ENCODE peak calls at places on chromosome 22, in six cellular contexts. One of them, this sample, is unnamed.
A peak's percentile ranks its signal among the peaks of the same experiment; 100 is the strongest.

GRCh38 chr22:24379536-24379935 is 47.9 kb upstream of the ADORA2A start:
- DNase-seq in GM13977: no peak
- DNase-seq in HCT116: no peak
- DNase-seq in chondrocyte: no peak
- DNase-seq in choroid plexus epithelial cell: peak; percentile 30
- DNase-seq in neural crest cell: no peak
- DNase-seq in this sample: no peak

GRCh38 chr22:48738204-48738980 is 1089.3 kb downstream of the BRD1 start:
- DNase-seq in GM13977: no peak
- DNase-seq in HCT116: no peak
- DNase-seq in chondrocyte: peak; percentile 77
- DNase-seq in choroid plexus epithelial cell: no peak
- DNase-seq in neural crest cell: no peak
- DNase-seq in this sample: no peak

GRCh38 chr22:37493979-37494378 is 7.8 kb upstream of the MFNG start:
- DNase-seq in GM13977: no peak
- DNase-seq in HCT116: no peak
- DNase-seq in chondrocyte: no peak
- DNase-seq in choroid plexus epithelial cell: no peak
- DNase-seq in neural crest cell: no peak
- DNase-seq in this sample: no peak

GRCh38 chr22:37150701-37151100 is 985 bp upstream of the IL2RB start:
- DNase-seq in GM13977: no peak
- DNase-seq in HCT116: no peak
- DNase-seq in chondrocyte: no peak
- DNase-seq in choroid plexus epithelial cell: no peak
- DNase-seq in neural crest cell: no peak
- DNase-seq in this sample: no peak

GRCh38 chr22:37999640-38000272 is 15.4 kb upstream of the SOX10 start:
- DNase-seq in GM13977: no peak
- DNase-seq in HCT116: peak; percentile 75
- DNase-seq in chondrocyte: no peak
- DNase-seq in choroid plexus epithelial cell: peak; percentile 53
- DNase-seq in neural crest cell: no peak
- DNase-seq in this sample: no peak

GRCh38 chr22:26516503-26516902 is 4.2 kb upstream of the TFIP11 start:
- DNase-seq in GM13977: no peak
- DNase-seq in HCT116: no peak
- DNase-seq in chondrocyte: no peak
- DNase-seq in choroid plexus epithelial cell: no peak
- DNase-seq in neural crest cell: no peak
- DNase-seq in this sample: no peak

GRCh38 chr22:35686298-35686697 is 31.4 kb upstream of the APOL5 start:
- DNase-seq in GM13977: no peak
- DNase-seq in HCT116: no peak
- DNase-seq in chondrocyte: no peak
- DNase-seq in choroid plexus epithelial cell: no peak
- DNase-seq in neural crest cell: no peak
- DNase-seq in this sample: no peak

GRCh38 chr22:19857382-19857781 is 2.7 kb upstream of the GNB1L start:
- DNase-seq in GM13977: no peak
- DNase-seq in HCT116: no peak
- DNase-seq in chondrocyte: no peak
- DNase-seq in choroid plexus epithelial cell: no peak
- DNase-seq in neural crest cell: no peak
- DNase-seq in this sample: no peak

GRCh38 chr22:45938913-45939312 is 38.0 kb downstream of the WNT7B start:
- DNase-seq in GM13977: no peak
- DNase-seq in HCT116: no peak
- DNase-seq in chondrocyte: no peak
- DNase-seq in choroid plexus epithelial cell: no peak
- DNase-seq in neural crest cell: no peak
- DNase-seq in this sample: no peak

GRCh38 chr22:32823024-32823730 is 21.7 kb downstream of the TIMP3 start:
- DNase-seq in GM13977: peak; percentile 42
- DNase-seq in HCT116: peak; percentile 43
- DNase-seq in chondrocyte: no peak
- DNase-seq in choroid plexus epithelial cell: peak; percentile 73
- DNase-seq in neural crest cell: peak; percentile 39
- DNase-seq in this sample: no peak
- TF ChIP-seq CTCF in GM13977: peak; percentile 49
- TF ChIP-seq CTCF in HCT116: peak; percentile 67
- TF ChIP-seq CTCF in chondrocyte: peak; percentile 74
- TF ChIP-seq CTCF in choroid plexus epithelial cell: peak; percentile 78
- TF ChIP-seq CTCF in neural crest cell: peak; percentile 62
- TF ChIP-seq CTCF in this sample: peak; percentile 51

GRCh38 chr22:39254789-39255298 is 10.1 kb upstream of the PDGFB start:
- DNase-seq in GM13977: peak; percentile 89
- DNase-seq in HCT116: no peak
- DNase-seq in chondrocyte: no peak
- DNase-seq in choroid plexus epithelial cell: peak; percentile 54
- DNase-seq in neural crest cell: no peak
- DNase-seq in this sample: no peak

GRCh38 chr22:39254122-39254521 is 9.3 kb upstream of the PDGFB start:
- DNase-seq in GM13977: no peak
- DNase-seq in HCT116: no peak
- DNase-seq in chondrocyte: no peak
- DNase-seq in choroid plexus epithelial cell: no peak
- DNase-seq in neural crest cell: no peak
- DNase-seq in this sample: no peak

GRCh38 chr22:39252461-39253391 is 7.9 kb upstream of the PDGFB start:
- DNase-seq in GM13977: no peak
- DNase-seq in HCT116: no peak
- DNase-seq in chondrocyte: no peak
- DNase-seq in choroid plexus epithelial cell: no peak
- DNase-seq in neural crest cell: no peak
- DNase-seq in this sample: no peak

GRCh38 chr22:39251762-39252460 is 7.1 kb upstream of the PDGFB start:
- DNase-seq in GM13977: no peak
- DNase-seq in HCT116: no peak
- DNase-seq in chondrocyte: no peak
- DNase-seq in choroid plexus epithelial cell: no peak
- DNase-seq in neural crest cell: no peak
- DNase-seq in this sample: no peak

DNA sequence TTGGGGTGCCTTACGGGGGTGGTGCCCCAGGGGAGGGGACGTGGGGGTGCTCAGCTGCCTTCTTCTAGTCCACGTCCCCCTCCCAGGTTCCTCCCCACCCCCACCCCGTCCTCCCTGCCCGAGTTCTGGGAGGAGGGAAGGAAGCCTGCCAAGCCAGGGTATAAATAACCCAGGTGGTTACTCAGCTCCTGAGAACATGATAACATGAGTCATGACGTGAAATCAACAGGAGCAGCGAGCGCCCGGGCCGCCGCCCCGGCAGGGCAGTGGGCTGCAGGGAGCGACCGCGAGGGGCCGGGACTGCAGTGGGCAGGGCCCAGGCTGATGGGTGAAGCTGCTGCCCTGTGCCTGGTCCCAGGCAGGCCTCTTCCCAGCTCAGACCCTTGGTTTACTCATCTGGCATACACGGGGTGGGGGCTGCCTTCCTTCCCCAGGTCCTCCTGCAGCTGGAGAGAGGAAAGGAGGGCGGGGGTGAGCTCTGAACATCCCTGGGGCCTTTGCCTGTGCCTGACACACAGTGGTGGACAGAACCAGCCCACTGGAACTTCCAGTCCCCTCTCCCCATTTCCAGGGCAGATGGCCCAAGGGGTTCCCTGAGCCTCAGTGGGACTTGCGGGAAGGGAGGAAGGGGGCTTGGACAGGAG is 8.8 kb upstream of the PDGFB start:
- DNase-seq in GM13977: peak; percentile 72
- DNase-seq in HCT116: peak; percentile 73
- DNase-seq in chondrocyte: no peak
- DNase-seq in choroid plexus epithelial cell: peak; percentile 82
- DNase-seq in neural crest cell: no peak
- DNase-seq in this sample: peak; percentile 52
- TF ChIP-seq CTCF in GM13977: no peak
- TF ChIP-seq CTCF in HCT116: no peak
- TF ChIP-seq CTCF in chondrocyte: no peak
- TF ChIP-seq CTCF in choroid plexus epithelial cell: no peak
- TF ChIP-seq CTCF in neural crest cell: no peak
- TF ChIP-seq CTCF in this sample: no peak

GRCh38 chr22:41595703-41596102 is 6.1 kb upstream of the PMM1 start:
- DNase-seq in GM13977: no peak
- DNase-seq in HCT116: no peak
- DNase-seq in chondrocyte: no peak
- DNase-seq in choroid plexus epithelial cell: no peak
- DNase-seq in neural crest cell: no peak
- DNase-seq in this sample: no peak

GRCh38 chr22:41598891-41599635 is 9.4 kb upstream of the PMM1 start:
- DNase-seq in GM13977: no peak
- DNase-seq in HCT116: no peak
- DNase-seq in chondrocyte: no peak
- DNase-seq in choroid plexus epithelial cell: no peak
- DNase-seq in neural crest cell: no peak
- DNase-seq in this sample: no peak

GRCh38 chr22:41596776-41597634 is 7.4 kb upstream of the PMM1 start:
- DNase-seq in GM13977: no peak
- DNase-seq in HCT116: no peak
- DNase-seq in chondrocyte: peak; percentile 88
- DNase-seq in choroid plexus epithelial cell: peak; percentile 64
- DNase-seq in neural crest cell: peak; percentile 49
- DNase-seq in this sample: no peak

GRCh38 chr22:41597635-41597953 is 8.0 kb upstream of the PMM1 start:
- DNase-seq in GM13977: no peak
- DNase-seq in HCT116: no peak
- DNase-seq in chondrocyte: no peak
- DNase-seq in choroid plexus epithelial cell: no peak
- DNase-seq in neural crest cell: no peak
- DNase-seq in this sample: no peak

DNA sequence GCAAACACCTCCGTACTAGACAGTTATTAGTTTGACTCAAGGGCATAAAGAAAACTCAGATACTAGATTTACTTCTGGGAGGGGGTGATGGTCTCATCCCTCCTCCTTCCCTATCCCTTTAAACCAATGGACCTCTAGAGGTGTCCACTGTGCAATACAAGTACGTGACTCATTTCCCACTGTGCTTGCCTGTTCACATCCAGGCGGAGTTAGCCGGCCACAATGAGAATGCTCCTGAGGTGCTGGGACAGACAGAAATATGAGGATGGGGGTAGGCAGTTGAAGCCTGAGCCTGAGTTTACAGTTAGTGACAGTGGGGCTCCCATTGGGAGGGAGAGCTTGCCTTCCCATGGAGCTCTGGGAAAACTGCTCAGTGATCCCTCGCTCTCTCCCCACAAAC is 8.4 kb upstream of the PMM1 start:
- DNase-seq in GM13977: no peak
- DNase-seq in HCT116: no peak
- DNase-seq in chondrocyte: no peak
- DNase-seq in choroid plexus epithelial cell: peak; percentile 87
- DNase-seq in neural crest cell: no peak
- DNase-seq in this sample: no peak
- TF ChIP-seq CTCF in GM13977: no peak
- TF ChIP-seq CTCF in HCT116: no peak
- TF ChIP-seq CTCF in chondrocyte: no peak
- TF ChIP-seq CTCF in choroid plexus epithelial cell: peak; percentile 16
- TF ChIP-seq CTCF in neural crest cell: no peak
- TF ChIP-seq CTCF in this sample: no peak

GRCh38 chr22:44067901-44068300 is 43.8 kb downstream of the PARVB start:
- DNase-seq in GM13977: no peak
- DNase-seq in HCT116: no peak
- DNase-seq in chondrocyte: no peak
- DNase-seq in choroid plexus epithelial cell: no peak
- DNase-seq in neural crest cell: no peak
- DNase-seq in this sample: no peak

GRCh38 chr22:44071760-44072159 is 47.7 kb downstream of the PARVB start:
- DNase-seq in GM13977: no peak
- DNase-seq in HCT116: no peak
- DNase-seq in chondrocyte: no peak
- DNase-seq in choroid plexus epithelial cell: no peak
- DNase-seq in neural crest cell: no peak
- DNase-seq in this sample: no peak

GRCh38 chr22:44067033-44067432 is 42.9 kb downstream of the PARVB start:
- DNase-seq in GM13977: no peak
- DNase-seq in HCT116: no peak
- DNase-seq in chondrocyte: no peak
- DNase-seq in choroid plexus epithelial cell: peak; percentile 15
- DNase-seq in neural crest cell: no peak
- DNase-seq in this sample: no peak

GRCh38 chr22:44070029-44070428 is 45.9 kb downstream of the PARVB start:
- DNase-seq in GM13977: no peak
- DNase-seq in HCT116: no peak
- DNase-seq in chondrocyte: no peak
- DNase-seq in choroid plexus epithelial cell: no peak
- DNase-seq in neural crest cell: no peak
- DNase-seq in this sample: no peak

GRCh38 chr22:44068422-44069191 is 44.5 kb downstream of the PARVB start:
- DNase-seq in GM13977: peak; percentile 75
- DNase-seq in HCT116: no peak
- DNase-seq in chondrocyte: no peak
- DNase-seq in choroid plexus epithelial cell: no peak
- DNase-seq in neural crest cell: no peak
- DNase-seq in this sample: no peak
- TF ChIP-seq CTCF in GM13977: peak; percentile 10
- TF ChIP-seq CTCF in HCT116: no peak
- TF ChIP-seq CTCF in chondrocyte: no peak
- TF ChIP-seq CTCF in choroid plexus epithelial cell: no peak
- TF ChIP-seq CTCF in neural crest cell: no peak
- TF ChIP-seq CTCF in this sample: no peak

DNA sequence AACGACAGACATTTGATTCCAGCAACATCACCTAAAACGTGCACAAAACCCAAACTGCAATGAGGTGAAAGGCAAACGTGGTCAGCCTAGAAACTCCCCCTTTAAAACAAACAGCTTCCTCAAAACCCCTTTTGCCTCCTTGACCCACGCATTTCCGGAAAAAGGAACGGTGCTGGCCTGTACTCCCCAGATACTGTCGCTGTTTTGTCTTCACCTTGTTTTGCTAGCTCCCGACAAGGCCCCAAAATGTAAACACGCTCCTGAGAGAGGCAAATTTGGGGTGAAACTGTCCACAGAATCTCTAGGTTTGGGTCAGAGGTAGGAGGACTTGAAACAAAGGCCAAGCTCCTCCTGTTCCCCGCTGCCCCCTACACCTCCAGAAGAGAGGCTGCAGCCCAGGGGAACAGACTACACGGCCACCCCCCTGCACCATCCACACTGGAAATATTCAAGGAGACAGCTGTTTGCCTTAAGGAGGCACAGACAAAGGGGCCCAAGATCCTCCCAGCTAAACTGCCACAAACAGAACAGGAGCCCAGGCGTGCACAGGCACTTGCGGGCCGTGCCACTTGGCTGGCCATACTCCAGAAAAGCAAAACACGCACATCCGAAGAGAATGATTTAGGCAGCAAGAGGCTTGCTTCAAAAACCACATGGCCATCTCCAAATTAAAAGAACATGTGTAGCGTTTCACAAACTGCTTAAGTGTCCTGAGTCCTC is 160.6 kb upstream of the GRK3 start:
- DNase-seq in GM13977: peak; percentile 62
- DNase-seq in HCT116: no peak
- DNase-seq in chondrocyte: no peak
- DNase-seq in choroid plexus epithelial cell: peak; percentile 28
- DNase-seq in neural crest cell: no peak
- DNase-seq in this sample: no peak
- TF ChIP-seq CTCF in GM13977: no peak
- TF ChIP-seq CTCF in HCT116: peak; percentile 13
- TF ChIP-seq CTCF in chondrocyte: no peak
- TF ChIP-seq CTCF in choroid plexus epithelial cell: no peak
- TF ChIP-seq CTCF in neural crest cell: no peak
- TF ChIP-seq CTCF in this sample: no peak

GRCh38 chr22:22103078-22103593 is 120.5 kb upstream of the TOP3B start:
- DNase-seq in GM13977: no peak
- DNase-seq in HCT116: peak; percentile 21
- DNase-seq in chondrocyte: no peak
- DNase-seq in choroid plexus epithelial cell: peak; percentile 13
- DNase-seq in neural crest cell: peak; percentile 34
- DNase-seq in this sample: no peak
- TF ChIP-seq CTCF in GM13977: peak; percentile 48
- TF ChIP-seq CTCF in HCT116: peak; percentile 65
- TF ChIP-seq CTCF in chondrocyte: peak; percentile 54
- TF ChIP-seq CTCF in choroid plexus epithelial cell: peak; percentile 64
- TF ChIP-seq CTCF in neural crest cell: peak; percentile 56
- TF ChIP-seq CTCF in this sample: peak; percentile 58